ENCODE peak calls at places on chromosomes 6 and 20, in eight cellular contexts. One of them, this sample, is unnamed.

GRCh38 chr20:24819331-24819965 is 129.6 kb upstream of the CST7 start:
- DNase-seq in colonic mucosa: no peak
- DNase-seq in fibroblast of lung: no peak
- DNase-seq in body of pancreas: no peak
- DNase-seq in A549: no peak
- DNase-seq in gastrocnemius medialis: no peak
- DNase-seq in mucosa of descending colon: no peak
- DNase-seq in AG04450: no peak
- DNase-seq in this sample: no peak

GRCh38 chr6:131575834-131576478 is 2.9 kb downstream of the ARG1 start:
- DNase-seq in colonic mucosa: no peak
- DNase-seq in fibroblast of lung: no peak
- DNase-seq in body of pancreas: no peak
- DNase-seq in A549: no peak
- DNase-seq in gastrocnemius medialis: no peak
- DNase-seq in mucosa of descending colon: no peak
- DNase-seq in AG04450: no peak
- DNase-seq in this sample: no peak

GRCh38 chr20:5528719-5529256 is 212.0 kb upstream of the PROKR2 start:
- DNase-seq in colonic mucosa: peak; percentile 77
- DNase-seq in fibroblast of lung: peak; percentile 92
- DNase-seq in body of pancreas: peak; percentile 74
- DNase-seq in A549: peak; percentile 93
- DNase-seq in gastrocnemius medialis: peak; percentile 65
- DNase-seq in mucosa of descending colon: peak; percentile 83
- DNase-seq in AG04450: peak; percentile 76
- DNase-seq in this sample: peak; percentile 64

GRCh38 chr6:27025351-27025750 is 222.2 kb upstream of the PRSS16 start:
- DNase-seq in colonic mucosa: no peak
- DNase-seq in fibroblast of lung: no peak
- DNase-seq in body of pancreas: no peak
- DNase-seq in A549: no peak
- DNase-seq in gastrocnemius medialis: no peak
- DNase-seq in mucosa of descending colon: no peak
- DNase-seq in AG04450: no peak
- DNase-seq in this sample: no peak

GRCh38 chr20:32479697-32480140 is 105.4 kb downstream of the NOL4L start:
- DNase-seq in colonic mucosa: peak; percentile 83
- DNase-seq in fibroblast of lung: no peak
- DNase-seq in body of pancreas: no peak
- DNase-seq in A549: no peak
- DNase-seq in gastrocnemius medialis: no peak
- DNase-seq in mucosa of descending colon: peak; percentile 75
- DNase-seq in AG04450: no peak
- DNase-seq in this sample: no peak

GRCh38 chr6:53359843-53360834 is 11.4 kb upstream of the ELOVL5 start:
- DNase-seq in colonic mucosa: no peak
- DNase-seq in fibroblast of lung: peak; percentile 40
- DNase-seq in body of pancreas: no peak
- DNase-seq in A549: peak; percentile 32
- DNase-seq in gastrocnemius medialis: no peak
- DNase-seq in mucosa of descending colon: peak; percentile 10
- DNase-seq in AG04450: no peak
- DNase-seq in this sample: no peak

GRCh38 chr6:101089640-101090039 is 208.5 kb upstream of the ASCC3 start:
- DNase-seq in colonic mucosa: no peak
- DNase-seq in fibroblast of lung: no peak
- DNase-seq in body of pancreas: no peak
- DNase-seq in A549: no peak
- DNase-seq in gastrocnemius medialis: no peak
- DNase-seq in mucosa of descending colon: no peak
- DNase-seq in AG04450: no peak
- DNase-seq in this sample: no peak

GRCh38 chr6:144158133-144158532 is 7.8 kb downstream of the STX11 start:
- DNase-seq in colonic mucosa: no peak
- DNase-seq in fibroblast of lung: peak; percentile 75
- DNase-seq in body of pancreas: peak; percentile 15
- DNase-seq in A549: peak; percentile 21
- DNase-seq in gastrocnemius medialis: peak; percentile 36
- DNase-seq in mucosa of descending colon: no peak
- DNase-seq in AG04450: peak; percentile 29
- DNase-seq in this sample: no peak

GRCh38 chr6:73743556-73743955 is 47.6 kb downstream of the CD109 start:
- DNase-seq in colonic mucosa: no peak
- DNase-seq in fibroblast of lung: no peak
- DNase-seq in body of pancreas: no peak
- DNase-seq in A549: no peak
- DNase-seq in gastrocnemius medialis: no peak
- DNase-seq in mucosa of descending colon: no peak
- DNase-seq in AG04450: no peak
- DNase-seq in this sample: no peak

GRCh38 chr6:24935753-24936152 is at the start of gene RIPOR2:
- DNase-seq in colonic mucosa: no peak
- DNase-seq in fibroblast of lung: no peak
- DNase-seq in body of pancreas: no peak
- DNase-seq in A549: peak; percentile 3
- DNase-seq in gastrocnemius medialis: no peak
- DNase-seq in mucosa of descending colon: peak; percentile 38
- DNase-seq in AG04450: no peak
- DNase-seq in this sample: no peak

GRCh38 chr6:104558746-104559145 is 301.0 kb downstream of the HACE1 start:
- DNase-seq in colonic mucosa: no peak
- DNase-seq in fibroblast of lung: peak; percentile 42
- DNase-seq in body of pancreas: no peak
- DNase-seq in A549: no peak
- DNase-seq in gastrocnemius medialis: no peak
- DNase-seq in mucosa of descending colon: no peak
- DNase-seq in AG04450: no peak
- DNase-seq in this sample: no peak

GRCh38 chr20:45308078-45308778 is at the start of gene MATN4:
- DNase-seq in colonic mucosa: no peak
- DNase-seq in fibroblast of lung: no peak
- DNase-seq in body of pancreas: peak; percentile 79
- DNase-seq in A549: no peak
- DNase-seq in gastrocnemius medialis: no peak
- DNase-seq in mucosa of descending colon: peak; percentile 52
- DNase-seq in AG04450: no peak
- DNase-seq in this sample: no peak

GRCh38 chr6:142377112-142377848 is 75.5 kb downstream of the ADGRG6 start:
- DNase-seq in colonic mucosa: peak; percentile 27
- DNase-seq in fibroblast of lung: no peak
- DNase-seq in body of pancreas: no peak
- DNase-seq in A549: peak; percentile 90
- DNase-seq in gastrocnemius medialis: no peak
- DNase-seq in mucosa of descending colon: no peak
- DNase-seq in AG04450: no peak
- DNase-seq in this sample: no peak

GRCh38 chr6:12586696-12587095 is 129.9 kb upstream of the PHACTR1 start:
- DNase-seq in colonic mucosa: no peak
- DNase-seq in fibroblast of lung: no peak
- DNase-seq in body of pancreas: no peak
- DNase-seq in A549: no peak
- DNase-seq in gastrocnemius medialis: no peak
- DNase-seq in mucosa of descending colon: no peak
- DNase-seq in AG04450: no peak
- DNase-seq in this sample: no peak

GRCh38 chr6:6866656-6867390 is 240.9 kb upstream of the RREB1 start:
- DNase-seq in colonic mucosa: no peak
- DNase-seq in fibroblast of lung: no peak
- DNase-seq in body of pancreas: no peak
- DNase-seq in A549: no peak
- DNase-seq in gastrocnemius medialis: no peak
- DNase-seq in mucosa of descending colon: no peak
- DNase-seq in AG04450: no peak
- DNase-seq in this sample: no peak

GRCh38 chr6:11358904-11359840 is 126.7 kb upstream of the NEDD9 start:
- DNase-seq in colonic mucosa: no peak
- DNase-seq in fibroblast of lung: no peak
- DNase-seq in body of pancreas: no peak
- DNase-seq in A549: no peak
- DNase-seq in gastrocnemius medialis: no peak
- DNase-seq in mucosa of descending colon: no peak
- DNase-seq in AG04450: no peak
- DNase-seq in this sample: no peak

GRCh38 chr6:19664878-19665715 is 172.1 kb upstream of the ID4 start:
- DNase-seq in colonic mucosa: no peak
- DNase-seq in fibroblast of lung: no peak
- DNase-seq in body of pancreas: no peak
- DNase-seq in A549: no peak
- DNase-seq in gastrocnemius medialis: no peak
- DNase-seq in mucosa of descending colon: no peak
- DNase-seq in AG04450: no peak
- DNase-seq in this sample: no peak

GRCh38 chr20:51980277-51980676 is 178.0 kb upstream of the SALL4 start:
- DNase-seq in colonic mucosa: no peak
- DNase-seq in fibroblast of lung: no peak
- DNase-seq in body of pancreas: no peak
- DNase-seq in A549: no peak
- DNase-seq in gastrocnemius medialis: no peak
- DNase-seq in mucosa of descending colon: no peak
- DNase-seq in AG04450: no peak
- DNase-seq in this sample: no peak

GRCh38 chr6:55886185-55886836 is 10.9 kb upstream of the BMP5 start:
- DNase-seq in colonic mucosa: no peak
- DNase-seq in fibroblast of lung: peak; percentile 64
- DNase-seq in body of pancreas: no peak
- DNase-seq in A549: no peak
- DNase-seq in gastrocnemius medialis: no peak
- DNase-seq in mucosa of descending colon: no peak
- DNase-seq in AG04450: no peak
- DNase-seq in this sample: no peak

GRCh38 chr20:17699931-17700351 is at the start of gene BANF2:
- DNase-seq in colonic mucosa: peak; percentile 55
- DNase-seq in fibroblast of lung: no peak
- DNase-seq in body of pancreas: peak; percentile 76
- DNase-seq in A549: no peak
- DNase-seq in gastrocnemius medialis: no peak
- DNase-seq in mucosa of descending colon: peak; percentile 27
- DNase-seq in AG04450: no peak
- DNase-seq in this sample: no peak

GRCh38 chr6:137933696-137934095 is 66.6 kb downstream of the TNFAIP3 start:
- DNase-seq in colonic mucosa: no peak
- DNase-seq in fibroblast of lung: peak; percentile 59
- DNase-seq in body of pancreas: peak; percentile 45
- DNase-seq in A549: no peak
- DNase-seq in gastrocnemius medialis: peak; percentile 85
- DNase-seq in mucosa of descending colon: no peak
- DNase-seq in AG04450: peak; percentile 23
- DNase-seq in this sample: peak; percentile 73

GRCh38 chr20:58084966-58085365 is 143.5 kb downstream of the ANKRD60 start:
- DNase-seq in colonic mucosa: peak; percentile 34
- DNase-seq in fibroblast of lung: no peak
- DNase-seq in body of pancreas: peak; percentile 34
- DNase-seq in A549: peak; percentile 44
- DNase-seq in gastrocnemius medialis: no peak
- DNase-seq in mucosa of descending colon: peak; percentile 20
- DNase-seq in AG04450: no peak
- DNase-seq in this sample: no peak

GRCh38 chr6:16956371-16956770 is 145.5 kb upstream of the STMND1 start:
- DNase-seq in colonic mucosa: no peak
- DNase-seq in fibroblast of lung: peak; percentile 49
- DNase-seq in body of pancreas: no peak
- DNase-seq in A549: no peak
- DNase-seq in gastrocnemius medialis: no peak
- DNase-seq in mucosa of descending colon: no peak
- DNase-seq in AG04450: no peak
- DNase-seq in this sample: no peak
- TF ChIP-seq CTCF in colonic mucosa: no peak
- TF ChIP-seq CTCF in fibroblast of lung: no peak
- TF ChIP-seq CTCF in body of pancreas: no peak
- TF ChIP-seq CTCF in A549: no peak
- TF ChIP-seq CTCF in gastrocnemius medialis: no peak
- TF ChIP-seq CTCF in mucosa of descending colon: no peak
- TF ChIP-seq CTCF in AG04450: no peak
- TF ChIP-seq CTCF in this sample: no peak

GRCh38 chr6:94389218-94389617 is 969.9 kb upstream of the EPHA7 start:
- DNase-seq in colonic mucosa: no peak
- DNase-seq in fibroblast of lung: no peak
- DNase-seq in body of pancreas: no peak
- DNase-seq in A549: no peak
- DNase-seq in gastrocnemius medialis: no peak
- DNase-seq in mucosa of descending colon: no peak
- DNase-seq in AG04450: no peak
- DNase-seq in this sample: no peak
- H3K9me3 ChIP-seq in colonic mucosa: no peaks in the 10 kb centered on the region
- H3K9me3 ChIP-seq in fibroblast of lung: no peaks in the 10 kb centered on the region
- H3K9me3 ChIP-seq in body of pancreas: no peaks in the 10 kb centered on the region
- H3K9me3 ChIP-seq in A549: no peaks in the 10 kb centered on the region
- H3K9me3 ChIP-seq in gastrocnemius medialis: no peaks in the 10 kb centered on the region
- H3K9me3 ChIP-seq in mucosa of descending colon: no peaks in the 10 kb centered on the region
- H3K9me3 ChIP-seq in AG04450: no peaks in the 10 kb centered on the region
- H3K9me3 ChIP-seq in this sample: no peaks in the 10 kb centered on the region

GRCh38 chr6:91242614-91242949 is 655.7 kb upstream of the MAP3K7 start:
- DNase-seq in colonic mucosa: no peak
- DNase-seq in fibroblast of lung: no peak
- DNase-seq in body of pancreas: no peak
- DNase-seq in A549: no peak
- DNase-seq in gastrocnemius medialis: no peak
- DNase-seq in mucosa of descending colon: peak; percentile 10
- DNase-seq in AG04450: no peak
- DNase-seq in this sample: no peak
- TF ChIP-seq CTCF in colonic mucosa: no peak
- TF ChIP-seq CTCF in fibroblast of lung: no peak
- TF ChIP-seq CTCF in body of pancreas: no peak
- TF ChIP-seq CTCF in A549: no peak
- TF ChIP-seq CTCF in gastrocnemius medialis: no peak
- TF ChIP-seq CTCF in mucosa of descending colon: no peak
- TF ChIP-seq CTCF in AG04450: no peak
- TF ChIP-seq CTCF in this sample: no peak

DNA sequence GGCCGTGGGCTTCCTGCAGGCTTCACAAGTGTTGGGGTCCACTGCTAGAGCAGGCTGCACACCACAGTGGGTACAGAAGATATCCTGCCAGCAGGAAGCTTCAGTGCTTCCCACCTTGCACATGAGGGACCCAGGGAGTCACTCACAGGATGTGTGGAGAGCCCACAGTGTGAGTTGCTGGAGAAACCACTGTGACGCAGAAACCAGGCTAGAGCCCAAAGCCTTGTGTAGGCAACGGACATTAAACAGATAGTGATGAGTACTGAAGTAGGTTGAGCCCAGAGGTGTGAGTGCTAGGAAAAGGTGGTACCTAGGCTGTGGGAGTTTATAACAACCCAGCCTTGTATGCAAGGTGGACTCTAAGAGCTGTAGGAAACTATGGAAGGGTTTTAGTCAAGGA is 18.9 kb upstream of the DEF6 start:
- DNase-seq in colonic mucosa: no peak
- DNase-seq in fibroblast of lung: no peak
- DNase-seq in body of pancreas: no peak
- DNase-seq in A549: no peak
- DNase-seq in gastrocnemius medialis: no peak
- DNase-seq in mucosa of descending colon: no peak
- DNase-seq in AG04450: no peak
- DNase-seq in this sample: no peak
- H3K9me3 ChIP-seq in colonic mucosa: no peaks in the 10 kb centered on the region
- H3K9me3 ChIP-seq in fibroblast of lung: no peaks in the 10 kb centered on the region
- H3K9me3 ChIP-seq in body of pancreas: no peaks in the 10 kb centered on the region
- H3K9me3 ChIP-seq in A549: no peaks in the 10 kb centered on the region
- H3K9me3 ChIP-seq in gastrocnemius medialis: no peaks in the 10 kb centered on the region
- H3K9me3 ChIP-seq in mucosa of descending colon: no peaks in the 10 kb centered on the region
- H3K9me3 ChIP-seq in AG04450: no peaks in the 10 kb centered on the region
- H3K9me3 ChIP-seq in this sample: no peaks in the 10 kb centered on the region